ENCODE peak calls at places on chromosome 3, in eight cellular contexts. N, L, G, F, W, X, C and K are unnamed samples.

GRCh38 chr3:64838150-64838735 is 150.4 kb upstream of the ADAMTS9 start:
- DNase-seq in L (no peak), X (no peak), N (no peak), W (no peak), G (no peak), F (no peak), C (no peak), K (no peak)

GRCh38 chr3:109685084-109686079 is 348.0 kb upstream of the DPPA4 start:
- DNase-seq in F (peak; percentile 99), L (peak; percentile 91), N (no peak), W (peak; percentile 97), C (peak; percentile 95), X (peak; percentile 48), G (no peak), K (no peak)

GRCh38 chr3:10088256-10088655 is 19.8 kb downstream of the FANCD2OS start:
- DNase-seq in X (no peak), C (no peak), N (no peak), W (peak; percentile 13), L (no peak), G (no peak), F (peak; percentile 65), K (no peak)

GRCh38 chr3:54344601-54345216 is 222.4 kb downstream of the CACNA2D3 start:
- DNase-seq in G (no peak), W (no peak), N (no peak), C (no peak), F (no peak), L (no peak), X (no peak), K (no peak)

GRCh38 chr3:182124187-182124586 is 412.5 kb downstream of the SOX2 start:
- DNase-seq in W (no peak), L (no peak), G (no peak), F (no peak), C (no peak), X (no peak), N (no peak), K (no peak)

GRCh38 chr3:144104679-144105078 is 133.1 kb downstream of the DIPK2A start:
- DNase-seq in G (no peak), N (no peak), W (no peak), X (no peak), C (no peak), F (no peak), L (no peak), K (no peak)

GRCh38 chr3:151460774-151461450 is at the start of gene IGSF10:
- DNase-seq in F (no peak), X (peak; percentile 27), C (peak; percentile 22), W (no peak), N (no peak), L (no peak), G (no peak), K (peak; percentile 22)

GRCh38 chr3:152302521-152303021 is 33.8 kb downstream of the MBNL1 start:
- DNase-seq in N (no peak), G (peak; percentile 76), C (peak; percentile 84), F (peak; percentile 45), W (peak; percentile 97), L (peak; percentile 66), X (no peak), K (no peak)

GRCh38 chr3:72338082-72338941 is 509.9 kb downstream of the SHQ1 start:
- DNase-seq in C (peak; percentile 38), G (no peak), F (peak; percentile 62), N (no peak), W (no peak), X (no peak), L (no peak), K (no peak)